ENCODE peak calls at places on chromosomes 4 and X, in six cellular contexts. Y is HepG2, F is H1, D is SK-N-SH, B is HCT116, Q is K562. R is an unnamed sample.

GRCh38 chr4:175394213-175394612 is 417.9 kb downstream of the GPM6A start:
- DNase-seq in Y (no peak), F (no peak), D (no peak), B (no peak), Q (no peak), R (no peak)

GRCh38 chrX:148938348-148938747 is 437.9 kb downstream of the AFF2 start:
- DNase-seq in Y (no peak), F (no peak), D (no peak), B (no peak), Q (no peak), R (no peak)

GRCh38 chrX:106415276-106415895 is 196.4 kb upstream of the RADX start:
- DNase-seq in Y (peak; percentile 5), F (no peak), D (peak; percentile 26), B (peak; percentile 8), Q (peak; percentile 19), R (no peak)

GRCh38 chrX:150683536-150684146 is 9.6 kb upstream of the MTMR1 start:
- DNase-seq in Y (peak; percentile 26), F (no peak), D (peak; percentile 43), B (peak; percentile 12), Q (peak; percentile 27), R (no peak)

GRCh38 chrX:40095588-40096394 is 2.0 kb downstream of the BCOR start:
- DNase-seq in Y (no peak), F (no peak), D (peak; percentile 44), B (no peak), Q (no peak), R (no peak)

GRCh38 chr4:7377223-7377865 is 57.4 kb downstream of the PSAPL1 start:
- DNase-seq in Y (no peak), F (no peak), D (peak; percentile 64), B (no peak), Q (no peak), R (no peak)

GRCh38 chr4:680931-681645 is 6.7 kb downstream of the MYL5 start:
- DNase-seq in Y (no peak), F (no peak), D (peak; percentile 94), B (no peak), Q (peak; percentile 79), R (no peak)

GRCh38 chr4:8862334-8862733 is 9.3 kb downstream of the HMX1 start:
- DNase-seq in Y (no peak), F (no peak), D (no peak), B (no peak), Q (no peak), R (no peak)

GRCh38 chrX:47311857-47312774 is 58.3 kb upstream of the ZNF157 start:
- DNase-seq in Y (peak; percentile 45), F (no peak), D (peak; percentile 44), B (peak; percentile 35), Q (peak; percentile 43), R (peak; percentile 26)

GRCh38 chr4:150501019-150501727 is 80.8 kb upstream of the MAB21L2 start:
- DNase-seq in Y (no peak), F (no peak), D (no peak), B (no peak), Q (no peak), R (no peak)

GRCh38 chr4:56655209-56655626 is 25.9 kb downstream of the HOPX start:
- DNase-seq in Y (no peak), F (peak; percentile 25), D (peak; percentile 77), B (no peak), Q (no peak), R (no peak)

GRCh38 chr4:113675731-113676707 is 85.5 kb downstream of the CAMK2D start:
- DNase-seq in Y (peak; percentile 21), F (no peak), D (no peak), B (no peak), Q (no peak), R (no peak)

GRCh38 chrX:15814811-15815210 is 24.5 kb downstream of the ZRSR2 start:
- DNase-seq in Y (no peak), F (no peak), D (no peak), B (no peak), Q (no peak), R (no peak)

GRCh38 chrX:154890990-154891639 is 5.0 kb downstream of the F8A1 start:
- DNase-seq in Y (no peak), F (no peak), D (no peak), B (no peak), Q (no peak), R (no peak)

GRCh38 chrX:53283567-53283966 is 2.2 kb upstream of the IQSEC2 start:
- DNase-seq in Y (no peak), F (no peak), D (no peak), B (no peak), Q (no peak), R (no peak)

GRCh38 chr4:150181536-150181935 is 103.3 kb downstream of the DCLK2 start:
- DNase-seq in Y (no peak), F (no peak), D (peak; percentile 36), B (no peak), Q (no peak), R (no peak)

GRCh38 chr4:97270051-97270450 is 873.2 kb downstream of the STPG2 start:
- DNase-seq in Y (no peak), F (no peak), D (no peak), B (no peak), Q (no peak), R (no peak)

GRCh38 chrX:79081895-79082512 is 62.5 kb upstream of the GPR174 start:
- DNase-seq in Y (no peak), F (no peak), D (peak; percentile 33), B (no peak), Q (peak; percentile 21), R (peak; percentile 51)

GRCh38 chrX:39819921-39820849 is 277.6 kb downstream of the BCOR start:
- DNase-seq in Y (no peak), F (no peak), D (peak; percentile 72), B (no peak), Q (no peak), R (no peak)

GRCh38 chr4:61201562-61202099 is 1.5 kb downstream of the ADGRL3 start:
- DNase-seq in Y (no peak), F (no peak), D (peak; percentile 50), B (no peak), Q (no peak), R (no peak)

GRCh38 chr4:3372933-3373465 is 68.8 kb upstream of the HGFAC start:
- DNase-seq in Y (no peak), F (no peak), D (no peak), B (no peak), Q (no peak), R (no peak)

GRCh38 chrX:13194291-13195103 is 125.4 kb downstream of the ATXN3L start:
- DNase-seq in Y (no peak), F (no peak), D (no peak), B (no peak), Q (no peak), R (peak; percentile 60)

DNA sequence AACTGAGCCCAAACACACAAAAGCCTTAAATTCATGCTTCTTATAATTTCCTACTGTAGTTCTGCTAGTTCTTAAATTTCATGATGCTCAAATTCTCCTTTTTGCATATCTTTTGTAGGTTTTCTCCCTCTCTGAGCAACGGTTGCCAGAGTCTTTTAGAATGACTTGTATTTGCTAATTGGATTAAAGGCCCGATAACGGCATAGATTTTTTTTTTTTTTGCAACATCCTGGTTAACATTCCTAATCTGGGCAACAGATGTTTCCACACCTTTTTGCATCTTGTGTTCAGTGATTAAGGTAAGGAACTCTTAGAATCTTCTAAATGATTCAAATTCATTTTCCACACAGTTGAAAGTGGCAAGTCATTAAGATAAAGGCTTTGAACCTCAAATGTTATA is 66.3 kb upstream of the ADGRG2 start:
- DNase-seq in Y (no peak), F (no peak), D (no peak), B (no peak), Q (no peak), R (no peak)
- TF ChIP-seq JUND in Y (no peak), F (no peak), D (no peak), B (no peak), Q (no peak), R (no peak)

GRCh38 chrX:24145340-24146186 is 4.0 kb upstream of the ZFX start:
- DNase-seq in Y (peak; percentile 18), F (no peak), D (peak; percentile 42), B (no peak), Q (no peak), R (no peak)
- TF ChIP-seq JUND in Y (no peak), F (no peak), D (peak; percentile 34), B (no peak), Q (no peak), R (no peak)

GRCh38 chr4:139278956-139279722 is 886 bp downstream of the MGARP start:
- DNase-seq in Y (no peak), F (no peak), D (peak; percentile 36), B (no peak), Q (no peak), R (no peak)

GRCh38 chr4:139281212-139281611 is 1.2 kb upstream of the MGARP start:
- DNase-seq in Y (no peak), F (no peak), D (no peak), B (no peak), Q (no peak), R (no peak)

GRCh38 chr4:139279723-139280620 is at the start of gene MGARP:
- DNase-seq in Y (no peak), F (peak; percentile 50), D (peak; percentile 66), B (no peak), Q (no peak), R (no peak)

GRCh38 chr4:139275281-139275735 is 4.7 kb downstream of the MGARP start:
- DNase-seq in Y (no peak), F (no peak), D (peak; percentile 59), B (no peak), Q (no peak), R (no peak)

DNA sequence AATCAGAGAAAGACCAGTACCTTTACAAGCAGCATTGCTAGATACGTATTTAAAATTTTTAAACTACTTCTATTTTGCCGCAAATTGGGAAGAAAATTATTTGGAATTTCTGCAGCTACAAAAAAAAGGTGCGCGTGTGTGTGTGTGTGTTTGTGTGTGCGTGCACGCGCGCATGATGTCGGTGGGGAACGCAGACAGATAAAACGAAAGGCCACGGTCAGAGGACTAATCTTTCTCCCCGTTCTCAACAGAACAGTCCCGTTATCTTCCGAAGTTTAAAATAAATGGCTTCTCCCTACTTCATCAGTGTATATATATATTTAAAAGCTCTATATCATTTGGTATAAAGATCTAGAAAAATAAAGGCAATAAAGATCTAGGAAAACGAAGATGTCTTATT is 1.6 kb downstream of the MGARP start:
- DNase-seq in Y (no peak), F (no peak), D (no peak), B (no peak), Q (no peak), R (no peak)
- TF ChIP-seq JUND in Y (no peak), F (no peak), D (no peak), B (no peak), Q (no peak), R (no peak)

DNA sequence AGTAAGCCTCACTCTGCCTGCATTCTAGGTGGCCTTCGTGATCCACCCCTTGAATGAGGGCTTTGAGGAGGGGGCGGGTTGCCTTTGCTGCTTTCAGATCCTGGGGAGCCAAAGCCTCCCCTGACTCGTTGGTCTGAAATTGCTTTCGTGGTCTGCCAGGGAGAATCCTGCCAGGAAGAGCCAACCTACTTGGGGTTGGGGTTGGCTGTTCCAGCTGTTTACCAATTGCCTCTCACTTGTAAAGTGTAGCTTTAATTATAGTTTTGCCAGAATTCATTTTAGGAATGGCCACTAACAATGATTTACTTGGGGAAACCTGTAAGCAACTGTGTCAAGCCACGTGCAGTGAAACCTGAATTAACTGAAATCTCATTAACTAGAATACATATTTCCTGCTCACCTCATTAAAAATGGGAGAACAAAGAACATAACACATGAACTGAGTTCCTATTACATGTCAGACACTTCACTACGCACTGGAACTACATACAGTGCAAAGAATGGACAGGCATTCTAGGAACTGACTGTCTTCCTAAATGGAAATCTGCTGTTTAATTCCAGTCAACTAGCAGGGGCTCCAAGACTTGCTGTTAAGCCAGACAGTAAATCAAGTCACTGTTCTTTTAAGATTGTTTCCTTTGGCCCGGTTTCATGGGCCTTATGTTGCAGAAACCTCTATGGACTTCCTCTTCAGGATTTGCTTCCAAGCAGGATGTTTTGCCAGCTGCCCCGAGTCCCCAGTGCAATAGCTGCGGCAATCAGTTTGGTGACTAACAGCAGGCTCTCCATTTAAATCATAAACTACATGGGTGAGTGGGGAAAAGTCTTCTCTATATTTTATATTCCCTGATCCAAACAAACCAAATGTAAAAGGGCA is 16.4 kb upstream of the NKRF start:
- DNase-seq in Y (no peak), F (no peak), D (no peak), B (no peak), Q (no peak), R (no peak)
- TF ChIP-seq JUND in Y (no peak), F (no peak), D (no peak), B (no peak), Q (no peak), R (no peak)

R was measured in T47D.